ENCODE peak calls at places on chromosomes 13 and 19, in five cellular contexts. E is H9, F is H1, K is IMR-90, U is mesendoderm. X is an unnamed sample.

GRCh38 chr13:73216381-73216831 is 157.6 kb downstream of the KLF5 start:
- DNase-seq in E (no peak), F (no peak), K (no peak), U (no peak), X (no peak)

GRCh38 chr19:16520074-16520973 is 21.9 kb downstream of the CHERP start:
- DNase-seq in E (no peak), F (no peak), K (no peak), U (no peak), X (no peak)

GRCh38 chr13:60347174-60347573 is 49.8 kb upstream of the TDRD3 start:
- DNase-seq in E (no peak), F (no peak), K (no peak), U (no peak), X (no peak)

GRCh38 chr13:98592353-98592740 is 15.4 kb upstream of the STK24 start:
- DNase-seq in E (no peak), F (no peak), K (no peak), U (no peak), X (no peak)

GRCh38 chr19:13835791-13836723 is 40.8 kb downstream of the ZSWIM4 start:
- DNase-seq in E (no peak), F (no peak), K (no peak), U (no peak), X (no peak)

GRCh38 chr19:42528354-42529247 is at the start of gene CEACAM1:
- DNase-seq in E (no peak), F (no peak), K (no peak), U (no peak), X (no peak)

GRCh38 chr19:7883796-7884570 is 4.3 kb upstream of the LRRC8E start:
- DNase-seq in E (no peak), F (no peak), K (peak; percentile 33), U (no peak), X (no peak)

GRCh38 chr19:2756921-2757881 is 17.4 kb upstream of the SLC39A3 start:
- DNase-seq in E (no peak), F (no peak), K (no peak), U (no peak), X (no peak)

GRCh38 chr19:2194513-2195078 is 30.9 kb downstream of the DOT1L start:
- DNase-seq in E (no peak), F (no peak), K (no peak), U (no peak), X (no peak)

GRCh38 chr13:77544765-77545316 is 9.3 kb downstream of the SCEL start:
- DNase-seq in E (no peak), F (no peak), K (no peak), U (no peak), X (no peak)

GRCh38 chr13:21237081-21237480 is 60.6 kb downstream of the MRPL57 start:
- DNase-seq in E (no peak), F (no peak), K (no peak), U (no peak), X (no peak)

GRCh38 chr13:76489299-76489698 is 396.9 kb downstream of the KCTD12 start:
- DNase-seq in E (no peak), F (no peak), K (no peak), U (no peak), X (no peak)

GRCh38 chr13:24068472-24068871 is 92.0 kb upstream of the SPATA13 start:
- DNase-seq in E (no peak), F (no peak), K (no peak), U (no peak), X (no peak)

DNA sequence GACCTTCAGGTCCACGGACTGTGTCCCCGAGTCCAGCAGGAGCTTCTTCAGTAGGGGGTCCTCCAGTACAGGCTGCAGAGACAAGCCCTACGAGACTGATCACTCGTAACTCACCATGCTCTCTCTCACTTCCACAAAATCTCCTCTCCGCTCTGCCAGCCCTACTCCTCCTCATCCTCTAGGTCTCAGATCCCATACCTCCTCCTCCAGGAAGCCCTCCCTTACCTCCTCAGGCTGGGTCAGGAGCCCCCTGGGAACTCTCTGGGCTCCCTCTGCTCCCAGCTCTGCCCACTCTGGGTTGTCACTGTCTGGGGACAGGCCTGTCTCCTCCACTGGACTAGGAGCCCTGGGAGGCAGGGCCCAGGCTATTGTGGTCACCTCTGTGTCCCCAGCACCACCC is 23.9 kb upstream of the NAPA start:
- DNase-seq in E (no peak), F (no peak), K (no peak), U (no peak), X (no peak)
- H2AK5ac ChIP-seq in E (no peak overlapping the region), F (no peak overlapping the region), K (no peak overlapping the region), U (no peak overlapping the region), X (peak overlapping the region; percentile 61)

GRCh38 chr19:48837586-48838191 is 1.4 kb upstream of the HSD17B14 start:
- DNase-seq in E (peak; percentile 57), F (no peak), K (no peak), U (no peak), X (peak; percentile 50)
- H3K4ac ChIP-seq in E (no peak overlapping the region), F (no peak overlapping the region), K (no peak overlapping the region), U (peak overlapping the region; percentile 44), X (no peak overlapping the region)

GRCh38 chr19:1125601-1126533 is 22.1 kb downstream of the GPX4 start:
- DNase-seq in E (no peak), F (no peak), K (peak; percentile 41), U (no peak), X (no peak)
- H3K4me1 ChIP-seq in E (no peaks in the 10 kb centered on the region), F (peaks cover 1% of the 10 kb centered on the region), K (peaks cover 18% of the 10 kb centered on the region), U (no peaks in the 10 kb centered on the region), X (no peaks in the 10 kb centered on the region)

GRCh38 chr13:40665754-40666057 is 735 bp downstream of the FOXO1 start:
- DNase-seq in E (no peak), F (no peak), K (no peak), U (peak; percentile 60), X (no peak)

GRCh38 chr13:40662866-40663265 is 3.6 kb downstream of the FOXO1 start:
- DNase-seq in E (no peak), F (no peak), K (no peak), U (peak; percentile 87), X (no peak)

GRCh38 chr13:40666058-40666904 is at the start of gene FOXO1:
- DNase-seq in E (peak; percentile 86), F (no peak), K (peak; percentile 74), U (peak; percentile 90), X (peak; percentile 79)

GRCh38 chr13:40665061-40665753 is 1.2 kb downstream of the FOXO1 start:
- DNase-seq in E (no peak), F (no peak), K (no peak), U (peak; percentile 54), X (peak; percentile 41)

GRCh38 chr13:40664100-40665060 is 2.1 kb downstream of the FOXO1 start:
- DNase-seq in E (peak; percentile 37), F (no peak), K (no peak), U (peak; percentile 79), X (peak; percentile 17)
- H2AK5ac ChIP-seq in E (no peak overlapping the region), F (no peak overlapping the region), K (no peak overlapping the region), U (no peak overlapping the region), X (no peak overlapping the region)

GRCh38 chr13:29677627-29678026 is 82.1 kb upstream of the SLC7A1 start:
- DNase-seq in E (no peak), F (no peak), K (no peak), U (no peak), X (no peak)

GRCh38 chr13:29676535-29676934 is 81.0 kb upstream of the SLC7A1 start:
- DNase-seq in E (no peak), F (no peak), K (peak; percentile 29), U (peak; percentile 3), X (no peak)

GRCh38 chr13:29679357-29680050 is 84.0 kb upstream of the SLC7A1 start:
- DNase-seq in E (no peak), F (no peak), K (no peak), U (no peak), X (no peak)

GRCh38 chr13:29674532-29674931 is 79.0 kb upstream of the SLC7A1 start:
- DNase-seq in E (no peak), F (no peak), K (peak; percentile 13), U (no peak), X (no peak)

GRCh38 chr13:29676941-29677452 is 81.5 kb upstream of the SLC7A1 start:
- DNase-seq in E (no peak), F (no peak), K (peak; percentile 2), U (no peak), X (no peak)
- H3K4ac ChIP-seq in E (no peak overlapping the region), F (no peak overlapping the region), K (no peak overlapping the region), U (no peak overlapping the region), X (no peak overlapping the region)

X was measured in neuronal stem cell.